ENCODE peak calls at places on chromosomes 4 and X, in seven cellular contexts. One of them, this sample, is unnamed. For H3K4me1, the result is how much of the 10 kb centered on the place peaks cover.

GRCh38 chr4:140186651-140187315 is 32.8 kb upstream of the MAML3 start:
- DNase-seq in endodermal cell: no peak
- DNase-seq in left ventricle myocardium inferior: no peak
- DNase-seq in H1: no peak
- DNase-seq in lung: no peak
- DNase-seq in fibroblast of lung: peak
- DNase-seq in IMR-90: peak
- DNase-seq in this sample: peak

GRCh38 chr4:84857296-84857695 is 109.2 kb downstream of the WDFY3 start:
- DNase-seq in IMR-90: no peak
- DNase-seq in fibroblast of lung: no peak
- DNase-seq in lung: no peak
- DNase-seq in H1: no peak
- DNase-seq in left ventricle myocardium inferior: no peak
- DNase-seq in endodermal cell: no peak
- DNase-seq in this sample: no peak

GRCh38 chrX:53605004-53605403 is 81.5 kb downstream of the HUWE1 start:
- DNase-seq in left ventricle myocardium inferior: no peak
- DNase-seq in endodermal cell: no peak
- DNase-seq in H1: no peak
- DNase-seq in lung: no peak
- DNase-seq in fibroblast of lung: peak
- DNase-seq in IMR-90: peak
- DNase-seq in this sample: no peak

GRCh38 chr4:153468587-153468986 is 2.4 kb downstream of the TMEM131L start:
- DNase-seq in H1: no peak
- DNase-seq in lung: no peak
- DNase-seq in fibroblast of lung: no peak
- DNase-seq in left ventricle myocardium inferior: no peak
- DNase-seq in IMR-90: no peak
- DNase-seq in endodermal cell: no peak
- DNase-seq in this sample: no peak

GRCh38 chr4:15717126-15717525 is 14.3 kb downstream of the BST1 start:
- DNase-seq in IMR-90: peak
- DNase-seq in endodermal cell: no peak
- DNase-seq in left ventricle myocardium inferior: no peak
- DNase-seq in lung: no peak
- DNase-seq in H1: no peak
- DNase-seq in fibroblast of lung: peak
- DNase-seq in this sample: no peak

GRCh38 chr4:43357252-43357974 is 464.9 kb downstream of the GRXCR1 start:
- DNase-seq in left ventricle myocardium inferior: no peak
- DNase-seq in lung: no peak
- DNase-seq in H1: no peak
- DNase-seq in IMR-90: no peak
- DNase-seq in endodermal cell: no peak
- DNase-seq in fibroblast of lung: no peak
- DNase-seq in this sample: no peak

GRCh38 chr4:8607603-8608481 is 15.3 kb downstream of the CPZ start:
- DNase-seq in fibroblast of lung: no peak
- DNase-seq in lung: no peak
- DNase-seq in endodermal cell: peak
- DNase-seq in H1: peak
- DNase-seq in left ventricle myocardium inferior: no peak
- DNase-seq in IMR-90: no peak
- DNase-seq in this sample: no peak

GRCh38 chrX:110257889-110258288 is 60.0 kb downstream of the AMMECR1 start:
- DNase-seq in left ventricle myocardium inferior: no peak
- DNase-seq in H1: no peak
- DNase-seq in IMR-90: no peak
- DNase-seq in fibroblast of lung: no peak
- DNase-seq in endodermal cell: no peak
- DNase-seq in lung: no peak
- DNase-seq in this sample: no peak

GRCh38 chr4:76830612-76831474 is 67.1 kb downstream of the SOWAHB start:
- DNase-seq in H1: no peak
- DNase-seq in left ventricle myocardium inferior: no peak
- DNase-seq in IMR-90: peak
- DNase-seq in endodermal cell: peak
- DNase-seq in lung: no peak
- DNase-seq in fibroblast of lung: peak
- DNase-seq in this sample: peak

GRCh38 chrX:87736576-87736975 is 219.0 kb downstream of the KLHL4 start:
- DNase-seq in lung: no peak
- DNase-seq in left ventricle myocardium inferior: no peak
- DNase-seq in IMR-90: no peak
- DNase-seq in fibroblast of lung: no peak
- DNase-seq in endodermal cell: no peak
- DNase-seq in H1: no peak
- DNase-seq in this sample: no peak

GRCh38 chr4:63459329-63459728 is 949.9 kb downstream of the TECRL start:
- DNase-seq in IMR-90: no peak
- DNase-seq in left ventricle myocardium inferior: no peak
- DNase-seq in endodermal cell: no peak
- DNase-seq in fibroblast of lung: no peak
- DNase-seq in lung: no peak
- DNase-seq in H1: no peak
- DNase-seq in this sample: no peak

GRCh38 chrX:7083468-7084396 is 63.8 kb upstream of the STS start:
- DNase-seq in fibroblast of lung: peak
- DNase-seq in H1: no peak
- DNase-seq in left ventricle myocardium inferior: no peak
- DNase-seq in lung: no peak
- DNase-seq in endodermal cell: no peak
- DNase-seq in IMR-90: peak
- DNase-seq in this sample: peak

GRCh38 chr4:8227201-8227770 is 28.2 kb downstream of the SH3TC1 start:
- DNase-seq in H1: no peak
- DNase-seq in lung: no peak
- DNase-seq in IMR-90: no peak
- DNase-seq in endodermal cell: no peak
- DNase-seq in fibroblast of lung: no peak
- DNase-seq in left ventricle myocardium inferior: no peak
- DNase-seq in this sample: no peak

GRCh38 chr4:101527186-101527585 is 179.9 kb upstream of the PPP3CA start:
- DNase-seq in fibroblast of lung: peak
- DNase-seq in left ventricle myocardium inferior: no peak
- DNase-seq in H1: no peak
- DNase-seq in lung: no peak
- DNase-seq in IMR-90: no peak
- DNase-seq in endodermal cell: no peak
- DNase-seq in this sample: peak

GRCh38 chr4:54840430-54840829 is 182.7 kb downstream of the KIT start:
- DNase-seq in left ventricle myocardium inferior: no peak
- DNase-seq in endodermal cell: no peak
- DNase-seq in lung: no peak
- DNase-seq in fibroblast of lung: no peak
- DNase-seq in IMR-90: no peak
- DNase-seq in H1: no peak
- DNase-seq in this sample: no peak

GRCh38 chrX:34491126-34491525 is 166.0 kb downstream of the TMEM47 start:
- DNase-seq in endodermal cell: no peak
- DNase-seq in left ventricle myocardium inferior: no peak
- DNase-seq in lung: no peak
- DNase-seq in IMR-90: no peak
- DNase-seq in fibroblast of lung: no peak
- DNase-seq in H1: no peak
- DNase-seq in this sample: no peak

GRCh38 chr4:120052840-120053239 is 13.8 kb downstream of the MAD2L1 start:
- DNase-seq in lung: peak
- DNase-seq in endodermal cell: no peak
- DNase-seq in IMR-90: peak
- DNase-seq in fibroblast of lung: peak
- DNase-seq in left ventricle myocardium inferior: no peak
- DNase-seq in H1: no peak
- DNase-seq in this sample: peak

GRCh38 chr4:38489924-38490639 is 173.9 kb upstream of the KLF3 start:
- DNase-seq in endodermal cell: peak
- DNase-seq in fibroblast of lung: peak
- DNase-seq in lung: no peak
- DNase-seq in IMR-90: peak
- DNase-seq in H1: no peak
- DNase-seq in left ventricle myocardium inferior: no peak
- DNase-seq in this sample: no peak

GRCh38 chrX:153388722-153389459 is 12.3 kb downstream of the PNMA6E start:
- DNase-seq in left ventricle myocardium inferior: no peak
- DNase-seq in fibroblast of lung: no peak
- DNase-seq in IMR-90: no peak
- DNase-seq in H1: no peak
- DNase-seq in lung: no peak
- DNase-seq in endodermal cell: peak
- DNase-seq in this sample: no peak

GRCh38 chr4:103137446-103137827 is 37.8 kb upstream of the BDH2 start:
- DNase-seq in endodermal cell: no peak
- DNase-seq in left ventricle myocardium inferior: no peak
- DNase-seq in fibroblast of lung: peak
- DNase-seq in lung: no peak
- DNase-seq in IMR-90: peak
- DNase-seq in H1: no peak
- DNase-seq in this sample: peak

GRCh38 chr4:71498002-71498401 is 159.2 kb downstream of the SLC4A4 start:
- DNase-seq in H1: no peak
- DNase-seq in lung: no peak
- DNase-seq in left ventricle myocardium inferior: no peak
- DNase-seq in IMR-90: peak
- DNase-seq in endodermal cell: no peak
- DNase-seq in fibroblast of lung: peak
- DNase-seq in this sample: no peak

GRCh38 chrX:10486373-10486772 is 134.0 kb downstream of the MID1 start:
- DNase-seq in lung: no peak
- DNase-seq in H1: no peak
- DNase-seq in fibroblast of lung: peak
- DNase-seq in left ventricle myocardium inferior: no peak
- DNase-seq in IMR-90: peak
- DNase-seq in endodermal cell: no peak
- DNase-seq in this sample: peak
- H3K27ac ChIP-seq in lung: no peak
- H3K27ac ChIP-seq in H1: no peak
- H3K27ac ChIP-seq in fibroblast of lung: peak
- H3K27ac ChIP-seq in left ventricle myocardium inferior: peak
- H3K27ac ChIP-seq in IMR-90: peak
- H3K27ac ChIP-seq in endodermal cell: no peak
- H3K27ac ChIP-seq in this sample: peak

DNA sequence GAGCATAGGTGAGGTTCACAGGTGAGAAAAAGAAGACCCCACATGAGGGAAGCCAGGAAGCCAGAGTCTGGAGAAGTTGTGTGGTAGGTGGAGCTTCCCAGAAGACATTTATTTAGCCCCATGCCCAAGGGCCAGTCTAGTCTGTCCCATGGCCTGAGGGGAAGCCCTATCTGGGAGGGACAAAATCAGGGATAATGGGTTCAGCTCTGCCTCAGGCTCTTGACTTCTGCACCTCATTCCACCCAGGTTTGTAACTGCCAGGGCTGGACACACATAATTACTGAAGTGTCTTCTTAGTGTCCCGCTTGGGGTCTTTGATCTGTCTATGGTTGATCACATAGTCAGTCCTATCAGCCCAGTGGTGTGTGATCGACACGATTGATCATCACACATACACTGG is 36.0 kb downstream of the TSC22D3 start:
- DNase-seq in left ventricle myocardium inferior: no peak
- DNase-seq in H1: no peak
- DNase-seq in IMR-90: no peak
- DNase-seq in lung: no peak
- DNase-seq in fibroblast of lung: no peak
- DNase-seq in endodermal cell: no peak
- DNase-seq in this sample: no peak
- H3K4me1 ChIP-seq in left ventricle myocardium inferior: half or more
- H3K4me1 ChIP-seq in H1: under half
- H3K4me1 ChIP-seq in IMR-90: under half
- H3K4me1 ChIP-seq in lung: under half
- H3K4me1 ChIP-seq in fibroblast of lung: under half
- H3K4me1 ChIP-seq in endodermal cell: under half
- H3K4me1 ChIP-seq in this sample: under half

GRCh38 chrX:49278081-49278480 is 8.5 kb downstream of the PPP1R3F start:
- DNase-seq in IMR-90: no peak
- DNase-seq in lung: no peak
- DNase-seq in endodermal cell: no peak
- DNase-seq in fibroblast of lung: no peak
- DNase-seq in H1: no peak
- DNase-seq in left ventricle myocardium inferior: no peak
- DNase-seq in this sample: no peak

GRCh38 chrX:49286136-49286535 is 16.5 kb downstream of the PPP1R3F start:
- DNase-seq in left ventricle myocardium inferior: no peak
- DNase-seq in lung: no peak
- DNase-seq in fibroblast of lung: no peak
- DNase-seq in endodermal cell: no peak
- DNase-seq in IMR-90: no peak
- DNase-seq in H1: no peak
- DNase-seq in this sample: no peak

GRCh38 chrX:49284212-49284611 is 14.6 kb downstream of the PPP1R3F start:
- DNase-seq in endodermal cell: no peak
- DNase-seq in IMR-90: no peak
- DNase-seq in lung: no peak
- DNase-seq in fibroblast of lung: no peak
- DNase-seq in H1: no peak
- DNase-seq in left ventricle myocardium inferior: no peak
- DNase-seq in this sample: no peak

GRCh38 chrX:49286581-49286980 is 16.9 kb upstream of the GAGE10 start:
- DNase-seq in H1: no peak
- DNase-seq in lung: no peak
- DNase-seq in left ventricle myocardium inferior: no peak
- DNase-seq in endodermal cell: no peak
- DNase-seq in IMR-90: no peak
- DNase-seq in fibroblast of lung: no peak
- DNase-seq in this sample: no peak

GRCh38 chrX:49282647-49283011 is 13.0 kb downstream of the PPP1R3F start:
- DNase-seq in H1: no peak
- DNase-seq in lung: no peak
- DNase-seq in left ventricle myocardium inferior: no peak
- DNase-seq in IMR-90: peak
- DNase-seq in fibroblast of lung: peak
- DNase-seq in endodermal cell: peak
- DNase-seq in this sample: no peak
- TF ChIP-seq CTCF in H1: peak
- TF ChIP-seq CTCF in lung: no peak
- TF ChIP-seq CTCF in left ventricle myocardium inferior: peak
- TF ChIP-seq CTCF in IMR-90: peak
- TF ChIP-seq CTCF in fibroblast of lung: peak
- TF ChIP-seq CTCF in endodermal cell: peak
- TF ChIP-seq CTCF in this sample: peak

DNA sequence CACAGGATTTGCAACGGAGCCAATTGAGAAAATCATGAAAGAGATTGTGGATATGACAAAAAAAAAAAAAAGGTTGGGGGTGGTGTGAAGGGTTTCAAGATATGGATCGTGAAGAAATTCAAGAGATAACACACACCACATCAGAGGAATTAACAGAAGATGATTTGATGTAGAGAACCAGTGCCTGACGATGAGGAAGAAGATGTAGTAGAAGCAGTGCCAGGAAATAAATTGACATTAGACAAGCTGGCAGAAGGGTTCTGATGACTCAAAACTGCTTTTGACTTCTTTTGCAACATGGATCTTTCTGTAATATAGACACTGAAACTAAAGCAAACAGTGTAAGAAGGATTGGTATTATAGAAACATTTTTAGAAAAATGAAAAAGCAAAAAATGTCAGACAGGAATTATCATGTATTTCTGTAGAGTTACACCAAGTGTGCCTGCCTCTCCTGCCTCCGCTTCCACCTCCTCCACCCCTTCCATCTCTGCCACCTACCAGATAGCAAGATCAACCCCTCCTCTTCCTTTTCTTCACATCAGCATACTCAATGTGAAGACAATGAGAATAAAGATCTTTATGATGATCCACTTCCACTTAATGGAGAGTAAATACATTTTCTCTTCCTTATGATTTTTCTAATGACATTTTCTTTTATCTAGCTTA is 127.5 kb upstream of the OTUD4 start:
- DNase-seq in endodermal cell: no peak
- DNase-seq in left ventricle myocardium inferior: no peak
- DNase-seq in lung: no peak
- DNase-seq in fibroblast of lung: no peak
- DNase-seq in H1: no peak
- DNase-seq in IMR-90: no peak
- DNase-seq in this sample: no peak
- H3K27ac ChIP-seq in endodermal cell: no peak
- H3K27ac ChIP-seq in left ventricle myocardium inferior: no peak
- H3K27ac ChIP-seq in lung: no peak
- H3K27ac ChIP-seq in fibroblast of lung: no peak
- H3K27ac ChIP-seq in H1: no peak
- H3K27ac ChIP-seq in IMR-90: no peak
- H3K27ac ChIP-seq in this sample: no peak